ENCODE peak calls at places on chromosomes 1 and 21, in seven cellular contexts. V is H1, Z is K562, M is HCT116, F is GM12878, A is HepG2, U is SK-N-SH. S is an unnamed sample.

GRCh38 chr1:230976825-230977747 is 1.6 kb downstream of the TTC13 start:
- DNase-seq in V (no peak), M (no peak), U (no peak), F (no peak), Z (no peak), A (no peak), S (no peak)

GRCh38 chr1:6260961-6261614 is at the start of gene GPR153:
- DNase-seq in V (no peak), F (no peak), U (peak; percentile 90), M (no peak), Z (peak; percentile 95), A (no peak), S (peak; percentile 34)

GRCh38 chr1:21931171-21932093 is 5.7 kb downstream of the HSPG2 start:
- DNase-seq in V (no peak), F (no peak), U (no peak), M (peak; percentile 43), A (peak; percentile 91), Z (peak; percentile 44), S (peak; percentile 38)

GRCh38 chr21:37580690-37581089 is 214.1 kb downstream of the DYRK1A start:
- DNase-seq in U (no peak), M (no peak), V (no peak), Z (no peak), A (no peak), F (no peak), S (no peak)

GRCh38 chr1:162956922-162957321 is 95.9 kb upstream of the CCDC190 start:
- DNase-seq in A (no peak), F (no peak), M (no peak), U (no peak), Z (no peak), V (no peak), S (no peak)

GRCh38 chr1:37449936-37450335 is 24.4 kb upstream of the ZC3H12A start:
- DNase-seq in Z (no peak), A (no peak), U (no peak), V (no peak), M (no peak), F (no peak), S (no peak)

GRCh38 chr1:50438945-50439344 is 15.7 kb upstream of the DMRTA2 start:
- DNase-seq in A (no peak), Z (no peak), U (no peak), F (no peak), M (no peak), V (no peak), S (no peak)

GRCh38 chr1:39800471-39800835 is 11.8 kb upstream of the BMP8B start:
- DNase-seq in Z (no peak), A (no peak), V (no peak), U (no peak), M (no peak), F (no peak), S (no peak)

GRCh38 chr1:16248603-16249534 is 11.9 kb upstream of the CPLANE2 start:
- DNase-seq in Z (peak; percentile 78), F (peak; percentile 23), U (peak; percentile 80), A (no peak), V (no peak), M (peak; percentile 13), S (no peak)

GRCh38 chr1:101769520-101769919 is 227.2 kb downstream of the OLFM3 start:
- DNase-seq in A (peak; percentile 9), V (no peak), F (no peak), U (peak; percentile 2), Z (no peak), M (no peak), S (no peak)

GRCh38 chr1:153355445-153356071 is 2.1 kb upstream of the S100A9 start:
- DNase-seq in V (peak; percentile 49), U (peak; percentile 59), Z (peak; percentile 62), A (peak; percentile 27), M (peak; percentile 46), F (no peak), S (peak; percentile 85)

GRCh38 chr1:114253900-114254299 is 100.2 kb upstream of the SYT6 start:
- DNase-seq in Z (no peak), U (no peak), V (no peak), F (no peak), A (no peak), M (no peak), S (no peak)

GRCh38 chr1:232225336-232226131 is 404.4 kb downstream of the SIPA1L2 start:
- DNase-seq in M (no peak), Z (no peak), F (no peak), A (no peak), U (no peak), V (no peak), S (no peak)

GRCh38 chr1:25732821-25733220 is 67.2 kb upstream of the SELENON start:
- DNase-seq in U (no peak), M (no peak), V (no peak), Z (no peak), A (no peak), F (no peak), S (no peak)

GRCh38 chr1:110615548-110616130 is 9.5 kb upstream of the KCNA2 start:
- DNase-seq in Z (peak; percentile 70), V (no peak), U (peak; percentile 78), F (no peak), M (peak; percentile 66), A (peak; percentile 60), S (peak; percentile 83)

GRCh38 chr1:55245781-55246180 is 30.6 kb upstream of the USP24 start:
- DNase-seq in Z (no peak), U (no peak), M (no peak), V (no peak), A (no peak), F (no peak), S (no peak)

GRCh38 chr1:223496883-223497282 is 103.7 kb downstream of the CCDC185 start:
- DNase-seq in U (no peak), V (no peak), A (no peak), M (no peak), Z (no peak), F (no peak), S (no peak)

DNA sequence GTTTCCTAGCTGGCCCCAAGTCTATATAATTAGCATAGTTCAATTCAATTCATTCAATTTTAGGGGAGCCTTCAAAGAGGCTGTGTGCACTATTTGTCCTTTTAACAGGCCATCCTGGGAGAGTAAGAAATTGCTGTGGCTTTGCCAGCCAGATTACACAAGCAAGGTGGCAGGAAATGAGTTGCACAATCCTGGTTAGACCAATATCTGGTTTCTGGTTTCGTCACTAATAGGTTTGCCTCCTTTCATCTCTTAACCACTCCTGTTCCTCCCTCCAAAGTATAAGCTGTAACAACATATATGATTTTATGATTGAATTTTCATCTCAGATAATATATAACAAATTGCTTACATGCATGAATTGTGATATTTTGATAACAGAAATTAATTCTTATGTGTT is 84.1 kb upstream of the NEGR1 start:
- DNase-seq in Z (no peak), M (no peak), F (no peak), V (no peak), U (no peak), A (peak; percentile 48), S (no peak)
- TF ChIP-seq JUND in Z (no peak), M (no peak), F (no peak), V (no peak), U (no peak), A (no peak), S (no peak)

DNA sequence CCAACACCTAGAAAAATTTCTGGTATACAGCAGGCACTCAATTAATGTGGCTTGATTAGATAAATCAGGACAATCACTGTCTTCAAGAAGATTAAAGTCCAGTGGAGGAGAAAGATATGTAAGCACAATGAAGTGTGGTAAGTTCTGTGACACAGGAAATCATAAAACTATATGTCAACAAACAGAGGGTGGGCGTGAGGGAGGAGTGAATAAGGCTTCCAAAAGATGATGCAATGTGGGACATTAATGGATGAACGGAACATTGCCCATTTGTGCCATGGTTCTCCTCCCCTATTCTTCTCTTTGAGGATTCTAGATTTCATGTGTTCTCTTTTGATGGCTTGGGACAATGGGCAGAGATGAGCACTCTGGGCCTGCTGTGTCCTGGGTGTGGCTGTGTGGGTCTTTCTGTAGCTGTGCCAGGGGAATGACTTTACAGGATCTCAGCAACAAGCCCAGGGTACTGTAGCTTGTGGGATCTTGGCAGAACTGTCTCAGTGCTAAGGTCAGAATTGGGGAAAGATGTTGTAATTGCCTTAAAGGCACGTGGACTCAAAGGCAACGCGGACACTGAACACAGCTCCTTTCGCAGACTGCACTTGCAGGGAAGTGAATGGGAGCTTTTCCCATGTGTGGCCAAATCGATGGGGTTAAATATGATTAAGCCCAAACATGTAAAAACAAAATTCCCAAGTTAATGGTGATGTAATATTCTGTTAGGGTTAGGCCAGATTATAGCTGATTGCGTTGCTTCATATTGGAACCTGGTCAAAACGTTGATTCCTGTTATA is 366.9 kb downstream of the TGFB2 start:
- DNase-seq in A (no peak), V (no peak), F (no peak), U (no peak), M (no peak), Z (no peak), S (no peak)
- TF ChIP-seq JUND in A (no peak), V (no peak), F (no peak), U (no peak), M (no peak), Z (no peak), S (no peak)

GRCh38 chr1:247936415-247936814 is 11.7 kb downstream of the OR2AJ1 start:
- DNase-seq in A (no peak), V (no peak), U (no peak), Z (no peak), M (no peak), F (no peak), S (no peak)
- TF ChIP-seq JUND in A (no peak), V (no peak), U (no peak), Z (no peak), M (no peak), F (no peak), S (no peak)

GRCh38 chr1:208135354-208135753 is 108.8 kb downstream of the PLXNA2 start:
- DNase-seq in A (peak; percentile 59), V (no peak), M (no peak), F (no peak), U (no peak), Z (no peak), S (no peak)
- TF ChIP-seq JUND in A (no peak), V (no peak), M (no peak), F (no peak), U (no peak), Z (no peak), S (no peak)

GRCh38 chr1:1808206-1808605 is 29.9 kb upstream of the NADK start:
- DNase-seq in Z (no peak), F (no peak), V (no peak), M (no peak), U (no peak), A (no peak), S (no peak)

GRCh38 chr1:1804301-1804700 is 26.0 kb upstream of the NADK start:
- DNase-seq in U (no peak), Z (no peak), M (no peak), A (no peak), V (no peak), F (no peak), S (no peak)

GRCh38 chr1:1809489-1809888 is 31.2 kb upstream of the NADK start:
- DNase-seq in M (no peak), A (no peak), Z (no peak), F (no peak), V (no peak), U (no peak), S (no peak)

GRCh38 chr1:1806890-1807289 is 28.6 kb upstream of the NADK start:
- DNase-seq in V (no peak), A (no peak), U (no peak), F (no peak), Z (no peak), M (no peak), S (no peak)
- TF ChIP-seq JUND in V (no peak), A (no peak), U (no peak), F (no peak), Z (no peak), M (no peak), S (no peak)

GRCh38 chr1:169538998-169539871 is 47.0 kb downstream of the F5 start:
- DNase-seq in M (peak; percentile 18), A (peak; percentile 23), F (no peak), U (no peak), Z (no peak), V (no peak), S (no peak)
- TF ChIP-seq JUND in M (peak; percentile 39), A (no peak), F (no peak), U (peak; percentile 75), Z (no peak), V (no peak), S (no peak)

S was measured in T47D.